ENCODE peak calls at places on chromosomes 5 and 9, in nine cellular contexts. M, P, T, E, B, F, I, Z and J are unnamed samples.

GRCh38 chr5:89584339-89584956 is 701.5 kb upstream of the MEF2C start:
- DNase-seq in B (peak; percentile 69), Z (no peak), I (peak; percentile 45), T (peak; percentile 67), M (no peak), P (peak; percentile 96), F (no peak), E (peak; percentile 20), J (no peak)

GRCh38 chr5:172410160-172410559 is 44.2 kb downstream of the SH3PXD2B start:
- DNase-seq in I (peak; percentile 54), E (peak; percentile 79), B (peak; percentile 58), Z (no peak), P (no peak), T (no peak), F (no peak), M (no peak), J (no peak)

GRCh38 chr9:101457003-101457402 is 21.4 kb upstream of the ALDOB start:
- DNase-seq in T (no peak), E (no peak), P (no peak), Z (no peak), M (no peak), F (no peak), I (no peak), B (no peak), J (no peak)

GRCh38 chr5:441996-442334 is 1.0 kb upstream of the EXOC3 start:
- DNase-seq in I (no peak), F (no peak), Z (no peak), B (no peak), P (no peak), E (no peak), T (no peak), M (no peak), J (no peak)

GRCh38 chr9:114347675-114348074 is 18.0 kb downstream of the ORM2 start:
- DNase-seq in P (no peak), B (no peak), F (no peak), I (no peak), E (no peak), M (no peak), T (no peak), Z (no peak), J (no peak)

GRCh38 chr5:90940227-90940995 is 381.8 kb downstream of the ADGRV1 start:
- DNase-seq in Z (peak; percentile 40), M (peak; percentile 43), B (peak; percentile 42), T (no peak), P (peak; percentile 24), E (no peak), I (peak; percentile 46), F (no peak), J (no peak)

GRCh38 chr5:113164016-113164415 is 187.4 kb downstream of the DCP2 start:
- DNase-seq in I (no peak), B (no peak), M (no peak), Z (no peak), E (no peak), T (no peak), F (no peak), P (no peak), J (no peak)

GRCh38 chr5:59099270-59099994 is 516.6 kb downstream of the RAB3C start:
- DNase-seq in Z (no peak), B (peak; percentile 78), P (peak; percentile 92), T (peak; percentile 38), E (peak; percentile 44), M (no peak), F (no peak), I (peak; percentile 77), J (no peak)

GRCh38 chr9:134347996-134348395 is 21.7 kb downstream of the RXRA start:
- DNase-seq in F (no peak), E (no peak), P (no peak), B (no peak), M (no peak), Z (no peak), I (no peak), T (no peak), J (no peak)

GRCh38 chr9:126851286-126851880 is 9.1 kb upstream of the ZBTB34 start:
- DNase-seq in B (no peak), F (no peak), Z (no peak), M (no peak), T (no peak), P (no peak), E (no peak), I (no peak), J (no peak)

GRCh38 chr9:4116091-4116581 is 183.7 kb downstream of the GLIS3 start:
- DNase-seq in P (no peak), M (no peak), B (no peak), F (no peak), E (no peak), I (peak; percentile 43), T (no peak), Z (no peak), J (no peak)

GRCh38 chr5:151739939-151740335 is 18.5 kb downstream of the ATOX1 start:
- DNase-seq in T (no peak), Z (no peak), F (no peak), E (peak; percentile 80), I (peak; percentile 87), P (peak; percentile 62), M (no peak), B (no peak), J (no peak)

GRCh38 chr5:146137967-146138403 is 32.6 kb upstream of the PLAC8L1 start:
- DNase-seq in P (no peak), T (no peak), Z (peak; percentile 51), F (no peak), I (peak; percentile 47), M (no peak), E (peak; percentile 40), B (peak; percentile 90), J (peak; percentile 73)

GRCh38 chr9:99012957-99013512 is 69.3 kb downstream of the COL15A1 start:
- DNase-seq in P (no peak), M (no peak), E (no peak), I (no peak), B (no peak), Z (no peak), F (peak; percentile 60), T (no peak), J (no peak)

GRCh38 chr5:120532835-120533234 is 68.7 kb downstream of the PRR16 start:
- DNase-seq in P (no peak), E (no peak), I (no peak), M (no peak), T (no peak), B (no peak), Z (no peak), F (no peak), J (no peak)

GRCh38 chr5:2415678-2416077 is 335.8 kb downstream of the IRX2 start:
- DNase-seq in F (no peak), P (no peak), T (no peak), M (no peak), Z (no peak), E (no peak), I (no peak), B (no peak), J (no peak)

GRCh38 chr5:96037128-96037527 is 75.5 kb upstream of the ELL2 start:
- DNase-seq in M (no peak), T (no peak), B (peak; percentile 62), F (no peak), Z (no peak), E (no peak), P (no peak), I (peak; percentile 66), J (no peak)

GRCh38 chr5:67996596-67996995 is 219.0 kb upstream of the PIK3R1 start:
- DNase-seq in T (no peak), P (no peak), F (no peak), B (no peak), Z (no peak), I (no peak), E (peak; percentile 22), M (no peak), J (no peak)

GRCh38 chr5:65034029-65034781 is 265.5 kb downstream of the CWC27 start:
- DNase-seq in I (peak; percentile 48), M (no peak), Z (no peak), F (peak; percentile 64), T (no peak), B (no peak), E (no peak), P (no peak), J (no peak)

GRCh38 chr5:3325206-3325605 is 270.4 kb upstream of the IRX1 start:
- DNase-seq in E (no peak), M (no peak), B (peak; percentile 26), T (no peak), P (no peak), Z (no peak), F (no peak), I (no peak), J (peak; percentile 77)

GRCh38 chr9:70493046-70493445 is 78.6 kb upstream of the KLF9 start:
- DNase-seq in Z (no peak), I (peak; percentile 50), T (no peak), B (no peak), M (no peak), P (no peak), F (peak; percentile 66), E (peak; percentile 43), J (no peak)

GRCh38 chr9:76116913-76117312 is 226.4 kb downstream of the PCSK5 start:
- DNase-seq in T (no peak), M (no peak), Z (no peak), B (peak; percentile 31), F (peak; percentile 94), P (no peak), E (no peak), I (peak; percentile 14), J (no peak)

GRCh38 chr9:28073278-28073677 is 500.0 kb upstream of the C9orf72 start:
- DNase-seq in F (no peak), B (peak; percentile 65), E (peak; percentile 33), T (no peak), P (peak; percentile 34), I (peak; percentile 71), Z (no peak), M (no peak), J (no peak)
- TF ChIP-seq CTCF in F (no peak), B (peak; percentile 75), E (peak; percentile 40), T (peak; percentile 46), P (peak; percentile 62), I (peak; percentile 55), Z (no peak), M (no peak), J (peak; percentile 61)

GRCh38 chr9:97514531-97514930 is 13.1 kb downstream of the TMOD1 start:
- DNase-seq in T (no peak), P (no peak), B (no peak), M (no peak), Z (no peak), E (no peak), F (peak; percentile 62), I (no peak), J (no peak)
- TF ChIP-seq CTCF in T (no peak), P (no peak), B (no peak), M (no peak), Z (no peak), E (no peak), F (no peak), I (no peak), J (no peak)

GRCh38 chr9:36793277-36793676 is 220.6 kb downstream of the MELK start:
- DNase-seq in I (no peak), B (no peak), E (no peak), F (no peak), Z (no peak), M (no peak), P (no peak), T (no peak), J (no peak)
- TF ChIP-seq CTCF in I (peak; percentile 12), B (peak; percentile 36), E (peak; percentile 13), F (no peak), Z (no peak), M (no peak), P (peak; percentile 29), T (no peak), J (no peak)

DNA sequence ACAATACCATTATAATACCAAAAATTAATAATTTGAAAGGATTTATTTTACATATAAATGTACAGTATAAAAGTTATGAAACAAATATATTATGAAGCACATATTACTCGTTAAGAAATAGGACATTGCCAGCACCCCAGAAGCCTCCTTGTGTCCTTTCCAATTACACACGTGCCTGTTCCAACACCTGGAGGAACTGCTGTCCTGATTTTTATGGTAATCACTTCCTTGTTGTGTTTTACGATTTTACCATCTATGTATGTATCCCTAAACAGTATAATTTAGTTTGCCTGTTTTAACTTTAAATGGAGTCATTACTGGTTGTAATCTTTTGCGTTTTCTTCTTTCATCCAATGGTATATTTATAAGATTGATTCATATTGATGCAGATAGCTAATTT is 105.0 kb downstream of the CDC42SE2 start:
- DNase-seq in B (no peak), I (no peak), Z (no peak), E (no peak), F (no peak), P (no peak), M (no peak), T (no peak), J (no peak)
- TF ChIP-seq CTCF in B (no peak), I (no peak), Z (no peak), E (no peak), F (no peak), P (no peak), M (no peak), T (no peak), J (no peak)